ENCODE peak calls at places on chromosomes 1 and 21, in eight cellular contexts. B is omental fat pad; U is left ventricle myocardium superior; K is NCI-H2081; M is cardiac muscle cell; X is tibial artery; D is activated naive CD8-positive, alpha-beta T cell treated with anti-CD3 and anti-CD28 coated beads, Interleukin-2, amount 50 U/mL, for 24 hours; L is CD8-positive, alpha-beta memory T cell. W is an unnamed sample.

GRCh38 chr1:1161683-1162079 is 12.0 kb upstream of the TTLL10 start:
- DNase-seq in B (no peak), U (no peak), K (peak), M (no peak), X (no peak), D (no peak), L (no peak), W (no peak)

GRCh38 chr1:221724931-221725605 is 16.8 kb downstream of the DUSP10 start:
- DNase-seq in B (no peak), U (peak), K (no peak), M (peak), X (peak), D (no peak), L (no peak), W (peak)

GRCh38 chr1:186841599-186841998 is 12.8 kb downstream of the PLA2G4A start:
- DNase-seq in B (no peak), U (no peak), K (no peak), M (peak), X (no peak), D (no peak), L (no peak), W (no peak)

GRCh38 chr1:216665891-216666290 is 57.3 kb downstream of the ESRRG start:
- DNase-seq in B (no peak), U (no peak), K (no peak), M (peak), X (no peak), D (no peak), L (no peak), W (no peak)

GRCh38 chr21:44421901-44422840 is 33.1 kb upstream of the LRRC3 start:
- DNase-seq in B (peak), U (peak), K (no peak), M (no peak), X (peak), D (no peak), L (no peak), W (no peak)

GRCh38 chr1:165161130-165161529 is 195.4 kb downstream of the LMX1A start:
- DNase-seq in B (no peak), U (no peak), K (no peak), M (peak), X (no peak), D (no peak), L (no peak), W (no peak)

GRCh38 chr1:59692591-59692990 is 122.2 kb upstream of the HOOK1 start:
- DNase-seq in B (no peak), U (no peak), K (peak), M (peak), X (no peak), D (no peak), L (no peak), W (peak)

GRCh38 chr1:215376544-215377264 is 190.4 kb upstream of the KCTD3 start:
- DNase-seq in B (no peak), U (no peak), K (no peak), M (peak), X (no peak), D (no peak), L (no peak), W (no peak)

GRCh38 chr1:84959294-84959693 is 37.6 kb downstream of the MCOLN2 start:
- DNase-seq in B (no peak), U (no peak), K (no peak), M (no peak), X (no peak), D (peak), L (no peak), W (no peak)

GRCh38 chr1:115476616-115477015 is 138.6 kb upstream of the NGF start:
- DNase-seq in B (no peak), U (no peak), K (no peak), M (peak), X (peak), D (no peak), L (no peak), W (no peak)

GRCh38 chr21:39182016-39182415 is 1.2 kb downstream of the PSMG1 start:
- DNase-seq in B (no peak), U (no peak), K (no peak), M (no peak), X (no peak), D (no peak), L (no peak), W (no peak)